ENCODE peak calls at places on chromosomes 12 and 14, in four cellular contexts. Y is activated T-cell treated with anti-CD3 and anti-CD28 coated beads for 1 hour, D is COLO829, B is NCI-H1694. L is an unnamed sample.

GRCh38 chr12:48316491-48316890 is 34.2 kb downstream of the ZNF641 start:
- DNase-seq in D (no peak), B (no peak), Y (no peak), L (no peak)

GRCh38 chr12:95224202-95225170 is 6.9 kb downstream of the VEZT start:
- DNase-seq in B (no peak), Y (no peak), D (no peak), L (no peak)

GRCh38 chr12:91413591-91413990 is 231.0 kb upstream of the DCN start:
- DNase-seq in D (no peak), B (no peak), Y (no peak), L (no peak)

GRCh38 chr12:76883151-76883550 is 4.3 kb upstream of the CSRP2 start:
- DNase-seq in D (no peak), B (no peak), Y (no peak), L (no peak)

GRCh38 chr12:52494518-52494917 is 1.5 kb upstream of the KRT6A start:
- DNase-seq in B (no peak), Y (no peak), D (no peak), L (no peak)

GRCh38 chr12:44558340-44559100 is 317.6 kb downstream of the NELL2 start:
- DNase-seq in Y (no peak), B (no peak), D (no peak), L (no peak)

GRCh38 chr12:52686063-52686462 is 5.9 kb upstream of the KRT1 start:
- DNase-seq in D (no peak), Y (no peak), B (no peak), L (no peak)

GRCh38 chr12:30166416-30166815 is 382.7 kb upstream of the TMTC1 start:
- DNase-seq in D (no peak), Y (no peak), B (no peak), L (no peak)

GRCh38 chr12:107662431-107662830 is 23.2 kb upstream of the PWP1 start:
- DNase-seq in D (no peak), B (no peak), Y (no peak), L (no peak)

GRCh38 chr14:56199976-56200577 is 81.9 kb downstream of the PELI2 start:
- DNase-seq in D (no peak), Y (no peak), B (no peak), L (no peak)

GRCh38 chr12:96687719-96688118 is 198.3 kb downstream of the CFAP54 start:
- DNase-seq in D (no peak), Y (no peak), B (no peak), L (no peak)

GRCh38 chr14:93005135-93005813 is 82.3 kb downstream of the CHGA start:
- DNase-seq in Y (no peak), D (no peak), B (no peak), L (no peak)

GRCh38 chr14:32938719-32939253 is at the start of gene NPAS3:
- DNase-seq in D (no peak), B (no peak), Y (no peak), L (no peak)

GRCh38 chr12:6635856-6636521 is at the start of gene LPAR5:
- DNase-seq in Y (no peak), D (no peak), B (no peak), L (no peak)

GRCh38 chr12:118189761-118190181 is 53.8 kb downstream of the PEBP1 start:
- DNase-seq in D (no peak), Y (no peak), B (peak), L (no peak)

GRCh38 chr12:42524716-42525115 is 64.8 kb downstream of the PRICKLE1 start:
- DNase-seq in B (no peak), D (no peak), Y (no peak), L (no peak)

GRCh38 chr12:12718853-12719252 is 1.7 kb downstream of the CDKN1B start:
- DNase-seq in Y (no peak), B (no peak), D (no peak), L (no peak)

L was measured in activated CD4-positive, alpha-beta T cell treated with anti-CD3 and anti-CD28 coated beads, Interleukin-2, amount 50 U/mL, for 4 hours.